ENCODE peak calls at places on chromosomes 2 and 18, in five cellular contexts. One of them, this sample, is unnamed. For H3K4me1, the result is how much of the 10 kb centered on the place peaks cover.

GRCh38 chr18:61833978-61834377 is 58.8 kb downstream of the RNF152 start:
- DNase-seq in thoracic aorta: no peak
- DNase-seq in body of pancreas: no peak
- DNase-seq in hepatocyte: no peak
- DNase-seq in upper lobe of right lung: no peak
- DNase-seq in this sample: no peak

GRCh38 chr18:6575908-6576307 is 153.6 kb upstream of the ARHGAP28 start:
- DNase-seq in body of pancreas: no peak
- DNase-seq in hepatocyte: no peak
- DNase-seq in upper lobe of right lung: no peak
- DNase-seq in thoracic aorta: no peak
- DNase-seq in this sample: no peak

GRCh38 chr2:16653799-16654198 is 11.8 kb downstream of the CYRIA start:
- DNase-seq in body of pancreas: peak
- DNase-seq in upper lobe of right lung: no peak
- DNase-seq in hepatocyte: no peak
- DNase-seq in thoracic aorta: no peak
- DNase-seq in this sample: no peak

GRCh38 chr18:13309031-13309430 is 90.5 kb downstream of the LDLRAD4 start:
- DNase-seq in body of pancreas: no peak
- DNase-seq in thoracic aorta: no peak
- DNase-seq in hepatocyte: no peak
- DNase-seq in upper lobe of right lung: no peak
- DNase-seq in this sample: no peak

GRCh38 chr2:129895061-129895460 is 84.4 kb upstream of the RAB6C start:
- DNase-seq in hepatocyte: no peak
- DNase-seq in upper lobe of right lung: peak
- DNase-seq in thoracic aorta: no peak
- DNase-seq in body of pancreas: no peak
- DNase-seq in this sample: no peak

GRCh38 chr18:73593207-73593606 is 554.4 kb downstream of the FBXO15 start:
- DNase-seq in body of pancreas: no peak
- DNase-seq in hepatocyte: no peak
- DNase-seq in thoracic aorta: no peak
- DNase-seq in upper lobe of right lung: no peak
- DNase-seq in this sample: no peak

GRCh38 chr2:26535663-26536275 is 57.8 kb upstream of the OTOF start:
- DNase-seq in hepatocyte: no peak
- DNase-seq in body of pancreas: no peak
- DNase-seq in thoracic aorta: no peak
- DNase-seq in upper lobe of right lung: peak
- DNase-seq in this sample: no peak

GRCh38 chr2:56224316-56224715 is 40.5 kb downstream of the CCDC85A start:
- DNase-seq in hepatocyte: no peak
- DNase-seq in thoracic aorta: no peak
- DNase-seq in upper lobe of right lung: no peak
- DNase-seq in body of pancreas: no peak
- DNase-seq in this sample: no peak

GRCh38 chr2:235170016-235170415 is 218.2 kb downstream of the SH3BP4 start:
- DNase-seq in hepatocyte: no peak
- DNase-seq in body of pancreas: no peak
- DNase-seq in thoracic aorta: no peak
- DNase-seq in upper lobe of right lung: no peak
- DNase-seq in this sample: no peak

GRCh38 chr2:14673351-14673875 is 40.9 kb downstream of the LRATD1 start:
- DNase-seq in upper lobe of right lung: no peak
- DNase-seq in thoracic aorta: no peak
- DNase-seq in hepatocyte: no peak
- DNase-seq in body of pancreas: no peak
- DNase-seq in this sample: no peak

GRCh38 chr2:80489718-80490117 is 185.2 kb upstream of the LRRTM1 start:
- DNase-seq in upper lobe of right lung: no peak
- DNase-seq in hepatocyte: no peak
- DNase-seq in body of pancreas: no peak
- DNase-seq in thoracic aorta: no peak
- DNase-seq in this sample: peak

GRCh38 chr2:5766051-5766450 is 73.9 kb downstream of the SOX11 start:
- DNase-seq in upper lobe of right lung: no peak
- DNase-seq in hepatocyte: no peak
- DNase-seq in thoracic aorta: no peak
- DNase-seq in body of pancreas: no peak
- DNase-seq in this sample: no peak

GRCh38 chr18:36392163-36392887 is 94.8 kb downstream of the FHOD3 start:
- DNase-seq in body of pancreas: no peak
- DNase-seq in upper lobe of right lung: no peak
- DNase-seq in hepatocyte: no peak
- DNase-seq in thoracic aorta: no peak
- DNase-seq in this sample: no peak

GRCh38 chr2:159497256-159497655 is 119.1 kb downstream of the BAZ2B start:
- DNase-seq in upper lobe of right lung: no peak
- DNase-seq in thoracic aorta: no peak
- DNase-seq in hepatocyte: peak
- DNase-seq in body of pancreas: peak
- DNase-seq in this sample: peak

GRCh38 chr18:44246001-44246400 is 434.7 kb upstream of the SETBP1 start:
- DNase-seq in thoracic aorta: no peak
- DNase-seq in upper lobe of right lung: no peak
- DNase-seq in hepatocyte: peak
- DNase-seq in body of pancreas: no peak
- DNase-seq in this sample: no peak

GRCh38 chr2:222668755-222669154 is 2.7 kb upstream of the MOGAT1 start:
- DNase-seq in body of pancreas: no peak
- DNase-seq in upper lobe of right lung: no peak
- DNase-seq in hepatocyte: no peak
- DNase-seq in thoracic aorta: no peak
- DNase-seq in this sample: no peak
- H3K4me1 ChIP-seq in body of pancreas: under half
- H3K4me1 ChIP-seq in upper lobe of right lung: under half
- H3K4me1 ChIP-seq in hepatocyte: under half
- H3K4me1 ChIP-seq in thoracic aorta: under half
- H3K4me1 ChIP-seq in this sample: under half

DNA sequence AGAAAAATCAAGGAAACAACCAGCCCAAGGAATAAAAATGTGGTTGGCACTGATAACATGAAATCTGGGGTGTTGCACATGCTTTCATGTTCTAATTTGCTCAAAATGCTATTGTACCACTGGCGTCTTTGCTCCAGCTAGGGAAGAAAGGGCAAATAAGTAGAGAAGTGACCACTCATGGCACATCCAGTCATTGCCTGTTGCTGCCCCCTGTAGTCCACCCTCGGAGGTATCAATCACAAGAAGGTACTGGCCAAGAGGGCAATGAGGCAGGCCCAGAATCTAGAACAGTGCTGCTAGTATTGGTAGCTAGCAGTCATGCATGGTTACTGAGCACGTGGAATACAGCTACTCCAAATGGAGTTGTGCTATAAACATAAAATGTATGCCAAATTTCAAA is 213.4 kb downstream of the CDCA7 start:
- DNase-seq in upper lobe of right lung: no peak
- DNase-seq in hepatocyte: peak
- DNase-seq in thoracic aorta: no peak
- DNase-seq in body of pancreas: peak
- DNase-seq in this sample: no peak
- TF ChIP-seq CTCF in upper lobe of right lung: peak
- TF ChIP-seq CTCF in hepatocyte: peak
- TF ChIP-seq CTCF in thoracic aorta: no peak
- TF ChIP-seq CTCF in body of pancreas: no peak
- TF ChIP-seq CTCF in this sample: peak

GRCh38 chr18:3607309-3608098 is 157.5 kb downstream of the TGIF1 start:
- DNase-seq in upper lobe of right lung: no peak
- DNase-seq in body of pancreas: no peak
- DNase-seq in hepatocyte: no peak
- DNase-seq in thoracic aorta: no peak
- DNase-seq in this sample: no peak

GRCh38 chr18:3603460-3604259 is 153.7 kb downstream of the TGIF1 start:
- DNase-seq in upper lobe of right lung: no peak
- DNase-seq in hepatocyte: peak
- DNase-seq in body of pancreas: peak
- DNase-seq in thoracic aorta: no peak
- DNase-seq in this sample: no peak

GRCh38 chr18:3605562-3606443 is 155.8 kb downstream of the TGIF1 start:
- DNase-seq in thoracic aorta: no peak
- DNase-seq in upper lobe of right lung: no peak
- DNase-seq in body of pancreas: no peak
- DNase-seq in hepatocyte: peak
- DNase-seq in this sample: no peak

GRCh38 chr18:3604260-3604625 is 154.3 kb downstream of the TGIF1 start:
- DNase-seq in upper lobe of right lung: no peak
- DNase-seq in hepatocyte: no peak
- DNase-seq in thoracic aorta: no peak
- DNase-seq in body of pancreas: no peak
- DNase-seq in this sample: no peak

GRCh38 chr18:3604626-3605408 is 154.8 kb downstream of the TGIF1 start:
- DNase-seq in thoracic aorta: no peak
- DNase-seq in upper lobe of right lung: no peak
- DNase-seq in body of pancreas: peak
- DNase-seq in hepatocyte: peak
- DNase-seq in this sample: no peak
- H3K4me3 ChIP-seq in thoracic aorta: peak
- H3K4me3 ChIP-seq in upper lobe of right lung: peak
- H3K4me3 ChIP-seq in body of pancreas: no peak
- H3K4me3 ChIP-seq in hepatocyte: peak
- H3K4me3 ChIP-seq in this sample: peak

DNA sequence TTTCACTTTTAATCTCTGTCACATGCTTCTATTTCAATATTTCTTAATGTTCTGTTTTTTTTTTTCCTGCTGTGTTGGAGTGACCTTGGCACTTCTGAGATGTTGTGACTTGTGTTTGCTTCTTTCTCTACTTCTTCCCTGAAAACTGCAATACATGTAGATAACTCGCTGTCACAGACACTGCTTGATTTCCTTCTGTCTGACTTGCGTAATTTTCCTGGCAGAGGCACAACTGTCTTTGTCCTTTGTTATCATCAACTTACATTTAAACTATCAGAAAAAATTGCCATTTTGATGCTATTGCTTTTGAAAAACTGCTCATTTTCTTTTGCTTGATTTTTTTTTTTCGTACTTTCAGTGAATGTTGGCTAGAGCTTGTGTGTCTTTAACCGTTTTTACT is 69.0 kb downstream of the BABAM2 start:
- DNase-seq in upper lobe of right lung: no peak
- DNase-seq in thoracic aorta: no peak
- DNase-seq in hepatocyte: no peak
- DNase-seq in body of pancreas: peak
- DNase-seq in this sample: no peak
- H3K4me1 ChIP-seq in upper lobe of right lung: half or more
- H3K4me1 ChIP-seq in thoracic aorta: under half
- H3K4me1 ChIP-seq in hepatocyte: under half
- H3K4me1 ChIP-seq in body of pancreas: under half
- H3K4me1 ChIP-seq in this sample: half or more

DNA sequence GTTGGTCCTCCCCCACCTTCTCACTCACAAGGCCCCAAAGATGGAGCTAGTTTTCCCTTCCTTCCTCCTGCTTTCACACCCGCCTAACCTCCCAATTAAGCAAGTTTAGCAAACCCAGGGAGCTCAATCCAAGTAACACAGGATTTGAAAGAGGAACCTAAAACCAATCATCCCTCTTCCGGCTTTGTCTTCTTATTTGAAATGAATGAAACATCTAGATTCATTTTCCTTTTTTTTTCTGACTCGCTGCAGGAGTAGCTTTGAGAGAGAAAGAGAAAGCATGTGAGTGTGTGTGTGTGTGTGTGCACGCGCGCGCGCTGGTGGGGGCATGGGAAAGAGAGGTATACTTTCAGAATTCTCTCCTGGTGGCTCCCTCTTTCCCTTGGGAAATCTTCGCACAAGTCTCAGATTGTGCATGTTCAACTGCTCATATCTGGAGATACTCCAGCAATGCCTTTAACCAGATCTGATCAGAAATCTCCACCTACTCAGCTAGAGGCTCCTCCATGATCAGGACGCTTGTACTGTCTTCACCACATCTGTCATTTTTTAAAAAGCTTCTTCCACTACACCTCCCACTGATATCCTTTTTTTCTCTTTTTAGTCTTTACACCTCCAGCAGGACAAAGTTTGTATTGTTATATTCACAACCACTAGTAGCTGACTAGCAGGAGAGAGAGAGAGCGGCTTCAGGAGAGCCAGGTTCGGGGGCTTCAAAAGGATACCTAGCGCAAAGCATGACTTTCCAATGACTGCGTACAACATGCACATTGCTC is 1.6 kb downstream of the SLC8A1 start:
- DNase-seq in body of pancreas: no peak
- DNase-seq in thoracic aorta: no peak
- DNase-seq in upper lobe of right lung: no peak
- DNase-seq in hepatocyte: no peak
- DNase-seq in this sample: no peak
- TF ChIP-seq CTCF in body of pancreas: no peak
- TF ChIP-seq CTCF in thoracic aorta: no peak
- TF ChIP-seq CTCF in upper lobe of right lung: no peak
- TF ChIP-seq CTCF in hepatocyte: no peak
- TF ChIP-seq CTCF in this sample: no peak

DNA sequence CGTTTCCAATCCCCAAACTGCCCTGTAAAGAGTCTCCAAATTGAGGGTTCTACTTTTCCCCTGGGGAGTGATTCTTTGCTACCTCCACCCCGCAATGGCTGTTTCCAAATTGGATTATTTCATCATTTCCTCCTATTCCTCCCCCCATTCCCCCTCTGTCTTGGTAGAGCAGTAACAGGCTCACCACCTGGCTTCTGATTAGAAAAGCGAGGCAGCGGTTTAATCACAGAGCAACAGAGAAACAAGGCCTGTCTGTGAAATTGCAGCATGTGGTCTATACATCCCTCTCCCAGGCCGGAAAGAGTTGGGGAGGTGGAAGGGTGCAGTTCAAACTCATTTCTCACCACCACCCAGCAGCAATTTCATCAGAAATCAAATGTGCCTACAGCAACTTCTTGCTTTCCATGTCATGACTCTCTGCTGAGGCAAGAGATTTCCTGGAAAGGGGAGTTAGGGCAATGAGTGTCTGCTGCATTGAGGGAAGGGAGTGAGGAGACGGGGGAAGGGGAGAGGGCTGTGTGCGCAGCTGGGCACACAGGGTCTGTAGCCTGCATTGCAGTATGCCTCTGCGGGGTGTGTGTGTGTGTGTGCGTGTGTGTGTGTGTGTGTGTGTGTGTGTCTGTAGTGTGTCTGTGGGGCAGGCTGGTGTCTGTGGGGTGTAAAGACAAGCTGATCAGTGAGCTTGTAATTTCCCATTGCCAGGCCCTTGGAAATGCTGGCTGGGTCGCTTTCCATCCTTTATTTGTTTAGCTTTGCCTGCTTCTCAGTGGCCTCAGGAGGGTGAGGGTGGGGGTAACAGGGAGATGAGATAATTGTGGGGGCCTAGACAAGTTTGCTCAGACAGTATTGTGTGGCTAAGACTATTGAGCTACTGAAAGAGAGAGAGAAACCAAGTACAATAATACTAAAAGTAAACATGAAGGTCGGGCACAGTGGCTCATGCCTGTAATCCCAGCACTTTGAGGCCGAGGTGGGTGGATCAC is 13.5 kb upstream of the IGFBP2 start:
- DNase-seq in thoracic aorta: no peak
- DNase-seq in hepatocyte: peak
- DNase-seq in body of pancreas: no peak
- DNase-seq in upper lobe of right lung: no peak
- DNase-seq in this sample: no peak
- H3K4me3 ChIP-seq in thoracic aorta: no peak
- H3K4me3 ChIP-seq in hepatocyte: no peak
- H3K4me3 ChIP-seq in body of pancreas: no peak
- H3K4me3 ChIP-seq in upper lobe of right lung: no peak
- H3K4me3 ChIP-seq in this sample: no peak

GRCh38 chr2:47300609-47301276 is 102.2 kb upstream of the MSH2 start:
- DNase-seq in hepatocyte: no peak
- DNase-seq in thoracic aorta: no peak
- DNase-seq in body of pancreas: peak
- DNase-seq in upper lobe of right lung: no peak
- DNase-seq in this sample: no peak
- H3K4me1 ChIP-seq in hepatocyte: under half
- H3K4me1 ChIP-seq in thoracic aorta: under half
- H3K4me1 ChIP-seq in body of pancreas: under half
- H3K4me1 ChIP-seq in upper lobe of right lung: under half
- H3K4me1 ChIP-seq in this sample: under half

This sample was measured in keratinocyte.